ENCODE peak calls at places on chromosomes 5 and 9, in ten cellular contexts. X is tibial artery, Q is PC-3, V is heart left ventricle, I is mucosa of descending colon, H is colonic mucosa, S is prostate gland, F is HCT116, K is cardiac muscle cell, N is ovary. T is an unnamed sample. For H3K4me1 and H3K9me3, the result is how much of the 10 kb centered on the place peaks cover.

GRCh38 chr5:55324815-55325418 is 17.1 kb downstream of the MTREX start:
- DNase-seq in S (no peak), N (no peak), V (no peak), K (peak), H (no peak), X (no peak), Q (peak), I (no peak), F (peak), T (no peak)

GRCh38 chr5:142548739-142549275 is 137.1 kb downstream of the FGF1 start:
- DNase-seq in N (peak), V (peak), I (peak), S (peak), Q (peak), X (peak), F (peak), H (peak), K (peak), T (no peak)

GRCh38 chr9:92668746-92669526 is 995 bp downstream of the IPPK start:
- DNase-seq in S (no peak), F (no peak), H (peak), Q (peak), I (peak), V (peak), K (peak), N (peak), X (no peak), T (no peak)

GRCh38 chr5:138273834-138274188 is 610 bp downstream of the GFRA3 start:
- DNase-seq in F (no peak), V (no peak), I (no peak), K (no peak), S (no peak), H (no peak), Q (no peak), N (no peak), X (no peak), T (no peak)

GRCh38 chr5:69334793-69335268 is 2.2 kb upstream of the CCDC125 start:
- DNase-seq in K (peak), S (peak), N (peak), V (peak), F (peak), I (peak), H (peak), Q (peak), X (peak), T (peak)

GRCh38 chr5:68066277-68066955 is 149.1 kb upstream of the PIK3R1 start:
- DNase-seq in K (no peak), S (no peak), N (no peak), X (no peak), I (no peak), V (no peak), H (no peak), F (no peak), Q (peak), T (no peak)

GRCh38 chr5:28809811-28810750 is 1771.7 kb upstream of the CDH9 start:
- DNase-seq in N (no peak), F (no peak), H (no peak), X (no peak), S (no peak), I (no peak), V (no peak), K (no peak), Q (no peak), T (peak)

GRCh38 chr5:171379961-171380360 is 7.7 kb upstream of the NPM1 start:
- DNase-seq in K (no peak), Q (no peak), I (no peak), N (no peak), X (no peak), H (no peak), S (no peak), V (no peak), F (no peak), T (no peak)

GRCh38 chr5:7813007-7813406 is 37.9 kb downstream of the CFAP90 start:
- DNase-seq in Q (no peak), S (no peak), F (no peak), V (no peak), X (no peak), K (no peak), H (no peak), N (no peak), I (no peak), T (no peak)

GRCh38 chr9:129336601-129337286 is 158.7 kb upstream of the IER5L start:
- DNase-seq in N (peak), H (peak), F (no peak), X (no peak), Q (no peak), K (peak), I (peak), V (peak), S (peak), T (no peak)

GRCh38 chr9:129337287-129338140 is 159.5 kb upstream of the IER5L start:
- DNase-seq in S (no peak), I (no peak), F (no peak), V (no peak), X (no peak), H (no peak), K (peak), N (no peak), Q (no peak), T (no peak)

GRCh38 chr9:129334744-129335080 is 156.7 kb upstream of the IER5L start:
- DNase-seq in S (no peak), Q (no peak), X (no peak), I (no peak), K (no peak), F (no peak), N (no peak), V (no peak), H (no peak), T (no peak)

GRCh38 chr9:129335456-129336129 is 157.5 kb upstream of the IER5L start:
- DNase-seq in S (no peak), N (no peak), K (peak), H (peak), Q (no peak), V (no peak), X (no peak), F (no peak), I (no peak), T (no peak)

GRCh38 chr9:129336130-129336528 is 158.1 kb upstream of the IER5L start:
- DNase-seq in V (no peak), I (no peak), S (no peak), H (no peak), F (no peak), N (no peak), X (no peak), K (peak), Q (no peak), T (no peak)
- H3K4me1 ChIP-seq in V (under half), I (under half), S (under half), H (under half), F (half or more), N (under half), X (half or more), K (under half), Q (under half), T (under half)

GRCh38 chr5:58458851-58459275 is 1.0 kb downstream of the PLK2 start:
- DNase-seq in Q (peak), S (no peak), N (no peak), X (no peak), F (peak), K (no peak), I (peak), V (no peak), H (no peak), T (no peak)

GRCh38 chr5:58456486-58456885 is 3.4 kb downstream of the PLK2 start:
- DNase-seq in V (no peak), N (no peak), I (no peak), F (no peak), K (no peak), X (no peak), S (no peak), Q (no peak), H (no peak), T (no peak)

GRCh38 chr5:58455966-58456365 is 3.9 kb downstream of the PLK2 start:
- DNase-seq in K (peak), I (no peak), V (no peak), Q (no peak), H (no peak), X (no peak), S (no peak), F (no peak), N (no peak), T (no peak)

GRCh38 chr5:58455495-58455894 is 4.4 kb downstream of the PLK2 start:
- DNase-seq in K (peak), S (no peak), V (no peak), Q (no peak), X (no peak), N (no peak), H (no peak), F (no peak), I (no peak), T (no peak)

DNA sequence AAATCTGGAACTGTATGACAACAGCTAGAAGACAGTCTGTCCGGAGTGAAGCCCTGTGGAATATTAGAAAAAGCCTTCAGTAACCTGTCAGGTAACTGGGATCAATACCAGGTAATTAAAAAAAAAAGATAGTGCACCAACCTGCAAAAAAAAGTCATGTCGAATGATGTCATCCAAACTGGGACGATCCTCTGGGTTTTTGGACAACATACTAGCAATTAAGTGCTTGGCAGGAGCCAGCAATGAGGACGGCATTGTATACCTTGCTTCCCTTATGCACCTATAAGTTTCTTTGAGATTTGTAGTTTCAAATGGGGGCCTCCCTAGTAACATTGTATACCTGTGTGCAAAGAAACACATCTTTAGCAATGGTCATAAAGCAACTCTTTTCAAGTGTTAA is 2.8 kb downstream of the PLK2 start:
- DNase-seq in F (no peak), I (no peak), S (no peak), K (peak), X (no peak), Q (no peak), H (no peak), N (no peak), V (no peak), T (no peak)
- H3K4me3 ChIP-seq in F (no peak), I (no peak), S (peak), K (no peak), X (peak), Q (peak), H (no peak), N (no peak), V (peak), T (peak)

GRCh38 chr5:141359790-141360426 is at the start of gene PCDHGB2:
- DNase-seq in I (no peak), F (peak), V (no peak), X (no peak), Q (peak), H (no peak), S (no peak), N (no peak), K (peak), T (no peak)

GRCh38 chr5:141355641-141356040 is 820 bp downstream of the PCDHGA4 start:
- DNase-seq in I (no peak), X (no peak), V (no peak), H (no peak), Q (no peak), N (no peak), F (no peak), K (no peak), S (no peak), T (no peak)

GRCh38 chr5:141354900-141355469 is at the start of gene PCDHGA4:
- DNase-seq in V (no peak), S (no peak), X (no peak), K (peak), I (no peak), N (no peak), Q (no peak), F (no peak), H (no peak), T (no peak)

GRCh38 chr5:141356133-141356532 is 1.3 kb downstream of the PCDHGA4 start:
- DNase-seq in H (no peak), N (no peak), V (no peak), Q (no peak), X (no peak), K (no peak), F (no peak), I (no peak), S (no peak), T (no peak)

DNA sequence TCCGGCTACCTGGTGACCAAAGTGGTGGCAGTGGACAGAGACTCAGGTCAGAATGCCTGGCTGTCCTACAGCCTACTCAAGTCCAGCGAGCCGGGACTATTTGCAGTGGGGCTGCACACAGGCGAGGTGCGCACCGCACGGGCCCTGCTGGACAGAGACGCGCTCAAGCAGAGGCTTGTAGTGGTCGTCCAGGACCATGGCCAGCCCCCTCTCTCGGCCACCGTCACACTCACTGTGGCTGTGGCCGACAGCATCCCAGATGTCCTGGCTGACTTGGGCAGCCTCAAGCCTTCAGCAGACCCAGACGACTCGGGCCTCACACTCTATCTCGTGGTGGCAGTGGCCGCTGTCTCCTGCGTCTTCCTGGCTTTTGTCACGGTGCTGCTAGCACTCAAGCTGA is 2.1 kb downstream of the PCDHGA4 start:
- DNase-seq in F (no peak), S (no peak), V (no peak), X (no peak), Q (no peak), H (no peak), K (no peak), I (no peak), N (no peak), T (no peak)
- H3K9me3 ChIP-seq in F (under half), S (under half), V (half or more), X (half or more), Q (under half), H (under half), K (under half), I (under half), N (half or more), T (under half)

DNA sequence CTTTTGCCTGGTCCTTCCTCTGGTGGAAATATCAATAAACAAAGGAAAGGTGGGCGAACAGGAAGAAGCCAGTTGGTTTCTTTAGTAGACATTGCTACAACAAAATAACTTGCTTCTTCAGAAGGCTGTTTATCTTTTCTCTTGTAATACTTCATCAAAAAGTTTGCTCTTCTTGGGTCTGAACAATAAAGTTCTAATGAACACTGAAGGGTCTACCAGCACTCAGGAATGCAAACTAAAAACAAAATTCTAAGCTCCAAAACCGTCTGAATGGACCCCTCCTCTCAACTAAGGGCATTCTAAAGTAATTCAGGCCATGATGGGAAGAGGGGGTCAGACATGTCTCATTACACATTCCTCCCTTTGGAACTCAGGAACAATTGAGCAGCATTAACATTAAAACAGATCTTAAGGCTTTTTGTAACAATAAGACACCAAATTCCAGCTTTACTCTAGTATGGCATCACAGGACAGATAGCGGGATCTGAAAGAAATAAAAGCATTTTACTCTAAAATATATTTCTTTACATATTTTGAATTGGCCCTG is 2.3 kb downstream of the TBCA start:
- DNase-seq in S (no peak), X (no peak), K (no peak), H (no peak), Q (no peak), N (no peak), F (no peak), V (no peak), I (no peak), T (no peak)
- H3K4me1 ChIP-seq in S (under half), X (under half), K (under half), H (under half), Q (half or more), N (under half), F (under half), V (under half), I (under half), T (under half)

GRCh38 chr5:160133071-160133917 is 14.0 kb upstream of the PWWP2A start:
- DNase-seq in K (peak), H (peak), Q (no peak), S (no peak), N (peak), V (peak), I (peak), X (peak), F (no peak), T (no peak)
- H3K4me3 ChIP-seq in K (no peak), H (no peak), Q (no peak), S (no peak), N (no peak), V (peak), I (no peak), X (peak), F (no peak), T (no peak)

GRCh38 chr9:23979491-23979890 is 153.5 kb upstream of the ELAVL2 start:
- DNase-seq in X (no peak), F (no peak), V (no peak), I (no peak), K (no peak), Q (no peak), H (no peak), N (no peak), S (no peak), T (no peak)
- H3K9me3 ChIP-seq in X (under half), F (under half), V (under half), I (under half), K (under half), Q (under half), H (under half), N (under half), S (under half), T (under half)

GRCh38 chr9:133114451-133114885 is 6.6 kb downstream of the RALGDS start:
- DNase-seq in H (no peak), Q (no peak), I (no peak), F (no peak), N (peak), S (no peak), K (no peak), X (peak), V (peak), T (peak)
- H3K4me1 ChIP-seq in H (under half), Q (under half), I (under half), F (under half), N (under half), S (under half), K (under half), X (half or more), V (half or more), T (under half)

T was measured in RWPE2.